ENCODE peak calls at places on chromosomes 12 and 14, in five cellular contexts. Y, T, B, L and G are unnamed samples.

GRCh38 chr14:29654910-29655590 is 272.6 kb downstream of the PRKD1 start:
- DNase-seq in Y (peak; percentile 58), T (peak; percentile 42), B (peak; percentile 50), L (no peak), G (no peak)

GRCh38 chr12:108457006-108457733 is 57.9 kb upstream of the FICD start:
- DNase-seq in Y (peak; percentile 65), T (peak; percentile 44), B (peak; percentile 62), L (no peak), G (no peak)

GRCh38 chr12:117059156-117059555 is 40.1 kb downstream of the TESC start:
- DNase-seq in Y (no peak), T (no peak), B (no peak), L (no peak), G (no peak)

GRCh38 chr14:24243336-24243836 is 963 bp upstream of the TINF2 start:
- DNase-seq in Y (peak; percentile 47), T (no peak), B (no peak), L (no peak), G (no peak)

GRCh38 chr12:67676624-67677023 is 28.1 kb downstream of the DYRK2 start:
- DNase-seq in Y (no peak), T (no peak), B (no peak), L (no peak), G (no peak)

GRCh38 chr14:61598980-61599379 is 96.3 kb upstream of the HIF1A start:
- DNase-seq in Y (peak; percentile 76), T (no peak), B (peak; percentile 61), L (no peak), G (no peak)

GRCh38 chr12:34394211-34395055 is 372.1 kb downstream of the ALG10 start:
- DNase-seq in Y (no peak), T (no peak), B (no peak), L (peak; percentile 6), G (no peak)

GRCh38 chr12:130156652-130157275 is 5.5 kb upstream of the FZD10 start:
- DNase-seq in Y (no peak), T (no peak), B (no peak), L (no peak), G (no peak)

GRCh38 chr14:52759145-52759544 is 29.2 kb downstream of the STYX start:
- DNase-seq in Y (no peak), T (no peak), B (no peak), L (no peak), G (no peak)

GRCh38 chr14:84792722-84793410 is 737.1 kb upstream of the FLRT2 start:
- DNase-seq in Y (no peak), T (no peak), B (no peak), L (no peak), G (no peak)

GRCh38 chr12:22687677-22688076 is 62.7 kb downstream of the ETNK1 start:
- DNase-seq in Y (peak; percentile 88), T (peak; percentile 87), B (peak; percentile 62), L (no peak), G (no peak)

GRCh38 chr14:35532783-35533356 is 1.1 kb upstream of the INSM2 start:
- DNase-seq in Y (no peak), T (no peak), B (no peak), L (no peak), G (no peak)

GRCh38 chr12:119700078-119700477 is 32.1 kb downstream of the PRKAB1 start:
- DNase-seq in Y (no peak), T (no peak), B (no peak), L (no peak), G (no peak)

GRCh38 chr12:65822732-65823480 is 1.4 kb upstream of the HMGA2 start:
- DNase-seq in Y (peak; percentile 68), T (peak; percentile 90), B (peak; percentile 83), L (peak; percentile 24), G (no peak)

GRCh38 chr14:51095854-51096823 is 1.2 kb upstream of the TRIM9 start:
- DNase-seq in Y (no peak), T (peak; percentile 42), B (no peak), L (peak; percentile 36), G (peak; percentile 70)

GRCh38 chr14:63342381-63342780 is 23.6 kb upstream of the GPHB5 start:
- DNase-seq in Y (no peak), T (no peak), B (no peak), L (no peak), G (no peak)

GRCh38 chr14:81743605-81744004 is 210.0 kb upstream of the SEL1L start:
- DNase-seq in Y (no peak), T (no peak), B (no peak), L (no peak), G (no peak)

GRCh38 chr12:131784909-131785762 is 43.1 kb upstream of the MMP17 start:
- DNase-seq in Y (no peak), T (peak; percentile 70), B (no peak), L (no peak), G (no peak)

GRCh38 chr14:68792022-68792829 is 641 bp downstream of the ZFP36L1 start:
- DNase-seq in Y (no peak), T (no peak), B (no peak), L (peak; percentile 43), G (no peak)

GRCh38 chr12:119444462-119445044 is 110.0 kb downstream of the CCDC60 start:
- DNase-seq in Y (peak; percentile 54), T (peak; percentile 27), B (peak; percentile 3), L (peak; percentile 46), G (no peak)

GRCh38 chr14:101007004-101007614 is 103.6 kb upstream of the RTL1 start:
- DNase-seq in Y (no peak), T (no peak), B (no peak), L (no peak), G (no peak)

GRCh38 chr12:78392918-78393317 is 471.7 kb upstream of the SYT1 start:
- DNase-seq in Y (peak; percentile 5), T (peak; percentile 44), B (peak; percentile 13), L (no peak), G (no peak)

GRCh38 chr12:30811966-30812365 is 57.2 kb upstream of the CAPRIN2 start:
- DNase-seq in Y (peak; percentile 11), T (no peak), B (no peak), L (no peak), G (no peak)

GRCh38 chr14:89121961-89122675 is 294.9 kb downstream of the FOXN3 start:
- DNase-seq in Y (no peak), T (no peak), B (no peak), L (no peak), G (peak; percentile 5)

GRCh38 chr14:33035795-33036194 is 97.1 kb downstream of the NPAS3 start:
- DNase-seq in Y (no peak), T (no peak), B (no peak), L (no peak), G (no peak)

GRCh38 chr12:113161415-113162016 is 12.0 kb downstream of the CFAP73 start:
- DNase-seq in Y (no peak), T (peak; percentile 10), B (no peak), L (no peak), G (peak; percentile 75)

GRCh38 chr12:12072064-12072760 is 1.5 kb downstream of the BCL2L14 start:
- DNase-seq in Y (no peak), T (no peak), B (no peak), L (no peak), G (no peak)